ENCODE peak calls at places on chromosomes 4 and X, in ten cellular contexts. T is sigmoid colon, L is suprapubic skin, R is H1, X is transverse colon, E is upper lobe of left lung, A is SK-N-SH, W is HepG2, Y is stomach, Q is K562. C is an unnamed sample.

GRCh38 chr4:151641167-151641566 is 119.6 kb downstream of the GATB start:
- DNase-seq in X (no peak), A (no peak), L (no peak), T (no peak), Y (no peak), E (no peak), Q (no peak), W (peak), R (no peak), C (no peak)

GRCh38 chr4:60683953-60684352 is 516.2 kb upstream of the ADGRL3 start:
- DNase-seq in Y (no peak), Q (no peak), E (no peak), X (no peak), W (no peak), R (no peak), A (no peak), L (no peak), T (no peak), C (no peak)

GRCh38 chr4:184448828-184449227 is 25.5 kb downstream of the IRF2 start:
- DNase-seq in Y (no peak), A (no peak), R (no peak), E (no peak), W (no peak), L (no peak), Q (no peak), T (peak), X (peak), C (no peak)

GRCh38 chr4:26992657-26993361 is 132.2 kb downstream of the STIM2 start:
- DNase-seq in W (no peak), R (no peak), Q (no peak), A (no peak), T (no peak), Y (no peak), E (no peak), X (no peak), L (no peak), C (no peak)

GRCh38 chrX:81528041-81528440 is 326.1 kb downstream of the SH3BGRL start:
- DNase-seq in E (no peak), T (no peak), L (no peak), A (no peak), Q (no peak), X (no peak), W (no peak), Y (no peak), R (no peak), C (no peak)

GRCh38 chr4:19309365-19309764 is 942.3 kb upstream of the SLIT2 start:
- DNase-seq in A (no peak), W (no peak), Y (no peak), R (no peak), E (no peak), T (no peak), L (no peak), Q (no peak), X (no peak), C (no peak)

GRCh38 chr4:15809058-15809457 is 30.9 kb downstream of the CD38 start:
- DNase-seq in T (no peak), Y (no peak), X (no peak), W (no peak), L (no peak), A (no peak), Q (no peak), R (no peak), E (no peak), C (no peak)

GRCh38 chrX:37912797-37913196 is 65.4 kb upstream of the DYNLT3 start:
- DNase-seq in E (no peak), T (no peak), L (no peak), W (no peak), Y (no peak), A (no peak), R (no peak), X (no peak), Q (no peak), C (no peak)

GRCh38 chr4:122005064-122005755 is 53.4 kb upstream of the TRPC3 start:
- DNase-seq in R (no peak), X (no peak), W (no peak), E (no peak), L (no peak), A (no peak), T (no peak), Q (no peak), Y (no peak), C (no peak)

GRCh38 chrX:150507251-150507856 is 61.1 kb upstream of the MTM1 start:
- DNase-seq in T (no peak), X (peak), E (peak), L (no peak), Q (no peak), A (no peak), R (no peak), W (no peak), Y (no peak), C (no peak)

GRCh38 chrX:41963348-41963747 is 40.0 kb upstream of the CASK start:
- DNase-seq in L (no peak), Y (no peak), Q (no peak), W (no peak), A (no peak), T (no peak), X (no peak), E (no peak), R (no peak), C (no peak)

GRCh38 chr4:152807294-152807829 is 27.6 kb downstream of the ARFIP1 start:
- DNase-seq in R (no peak), Y (no peak), W (no peak), T (no peak), L (no peak), A (no peak), E (no peak), Q (no peak), X (no peak), C (no peak)

GRCh38 chr4:153246446-153247115 is 42.3 kb downstream of the TRIM2 start:
- DNase-seq in Y (no peak), A (no peak), L (no peak), E (no peak), R (no peak), X (peak), W (peak), Q (no peak), T (no peak), C (no peak)

GRCh38 chrX:138011461-138011860 is 445.5 kb downstream of the ZIC3 start:
- DNase-seq in E (no peak), Y (no peak), Q (no peak), A (no peak), X (no peak), L (no peak), T (no peak), W (no peak), R (no peak), C (no peak)

GRCh38 chrX:31420711-31421151 is 348.9 kb upstream of the FTHL17 start:
- DNase-seq in Q (no peak), A (no peak), L (no peak), W (no peak), X (no peak), R (no peak), E (no peak), T (no peak), Y (no peak), C (no peak)

GRCh38 chr4:117678861-117679260 is 355.4 kb upstream of the NDST3 start:
- DNase-seq in R (no peak), L (no peak), Y (no peak), W (no peak), Q (no peak), A (no peak), T (no peak), X (no peak), E (no peak), C (no peak)

GRCh38 chr4:81166431-81166830 is 48.6 kb downstream of the PRKG2 start:
- DNase-seq in W (no peak), R (no peak), Q (no peak), L (no peak), X (no peak), E (no peak), A (no peak), T (no peak), Y (no peak), C (no peak)

GRCh38 chrX:39065051-39065871 is 264.0 kb downstream of the MID1IP1 start:
- DNase-seq in R (peak), A (no peak), E (peak), T (no peak), Y (no peak), Q (no peak), X (no peak), W (no peak), L (no peak), C (no peak)

GRCh38 chr4:123017636-123018390 is 95.4 kb upstream of the NUDT6 start:
- DNase-seq in R (no peak), E (no peak), T (no peak), Y (no peak), Q (no peak), A (peak), W (no peak), X (no peak), L (no peak), C (no peak)

GRCh38 chr4:2812600-2812932 is 19.7 kb downstream of the SH3BP2 start:
- DNase-seq in L (no peak), Q (peak), X (no peak), E (no peak), Y (no peak), T (no peak), A (peak), W (no peak), R (no peak), C (no peak)
- H3K27ac ChIP-seq in L (peak), Q (no peak), X (peak), E (peak), Y (peak), T (peak), A (no peak), W (peak), R (no peak), C (peak)

GRCh38 chrX:108701633-108702032 is 34.7 kb downstream of the IRS4 start:
- DNase-seq in X (no peak), T (no peak), A (no peak), Q (no peak), R (no peak), E (no peak), L (no peak), W (no peak), Y (no peak), C (no peak)
- TF ChIP-seq POLR2AphosphoS5 in X (no peak), T (no peak), A (no peak), Q (no peak), R (no peak), E (no peak), L (no peak), W (no peak), Y (no peak), C (no peak)

GRCh38 chr4:2040391-2041233 is 18.5 kb upstream of the NAT8L start:
- DNase-seq in R (no peak), L (peak), T (no peak), Q (peak), Y (no peak), E (peak), A (peak), W (no peak), X (no peak), C (peak)
- TF ChIP-seq EP300 in R (no peak), L (no peak), T (no peak), Q (no peak), Y (no peak), E (no peak), A (no peak), W (no peak), X (no peak), C (no peak)

DNA sequence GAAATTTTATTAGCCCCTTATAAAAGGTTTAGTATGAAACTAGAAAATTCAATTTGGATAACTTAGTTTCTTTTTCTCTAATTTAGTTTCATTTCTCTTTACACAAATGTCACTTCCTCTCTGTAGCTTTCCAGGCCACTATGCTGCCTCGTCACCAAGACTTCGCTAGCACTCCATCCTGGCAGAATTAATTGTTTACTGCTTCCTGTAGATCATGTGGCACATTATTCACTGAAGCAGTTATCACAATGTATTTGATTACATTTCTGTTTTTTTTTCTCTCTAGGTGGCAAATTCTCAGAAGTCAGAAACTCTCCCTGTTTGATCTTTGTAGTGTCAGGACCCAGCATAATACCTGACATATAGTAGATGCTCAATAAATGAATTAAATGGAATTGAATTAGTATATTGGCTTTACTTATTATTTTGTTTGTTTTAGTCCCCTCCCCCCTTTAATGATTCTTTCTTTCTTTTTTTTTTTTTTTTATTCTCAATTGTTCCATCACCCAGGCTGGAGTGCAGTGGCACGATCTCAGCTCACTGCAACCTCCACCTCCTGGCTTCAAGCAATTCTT is 9.3 kb upstream of the SAT1 start:
- DNase-seq in L (no peak), R (no peak), X (peak), E (no peak), Q (no peak), Y (no peak), A (no peak), W (no peak), T (no peak), C (no peak)
- H3K27ac ChIP-seq in L (no peak), R (no peak), X (peak), E (peak), Q (no peak), Y (peak), A (no peak), W (no peak), T (no peak), C (no peak)

C was measured in esophagus muscularis mucosa.